ENCODE peak calls at places on chromosomes 3 and 15, in four cellular contexts. K is WTC11, I is GM12878, R is K562. H is an unnamed sample.

GRCh38 chr3:196524527-196524926 is 9.4 kb upstream of the SMCO1 start:
- DNase-seq in K (no peak), I (no peak), R (no peak), H (no peak)

GRCh38 chr15:29560896-29561295 is 261.4 kb downstream of the TJP1 start:
- DNase-seq in K (no peak), I (no peak), R (no peak), H (no peak)

GRCh38 chr3:48693826-48694225 is 8.1 kb upstream of the NCKIPSD start:
- DNase-seq in K (no peak), I (no peak), R (no peak), H (no peak)

GRCh38 chr3:123817413-123817812 is 66.7 kb downstream of the MYLK start:
- DNase-seq in K (no peak), I (no peak), R (no peak), H (no peak)

GRCh38 chr15:94576889-94577533 is 345.6 kb downstream of the MCTP2 start:
- DNase-seq in K (peak; percentile 62), I (no peak), R (peak; percentile 46), H (peak; percentile 10)

GRCh38 chr15:77507911-77508310 is 87.2 kb downstream of the HMG20A start:
- DNase-seq in K (no peak), I (no peak), R (no peak), H (no peak)

GRCh38 chr15:80404057-80404718 is at the start of gene ARNT2:
- DNase-seq in K (peak; percentile 61), I (no peak), R (no peak), H (peak; percentile 91)

GRCh38 chr3:100076544-100077529 is 37.5 kb downstream of the FILIP1L start:
- DNase-seq in K (no peak), I (no peak), R (no peak), H (no peak)

GRCh38 chr15:39625856-39626255 is 45.0 kb downstream of the THBS1 start:
- DNase-seq in K (no peak), I (no peak), R (no peak), H (no peak)

GRCh38 chr3:24259901-24260512 is 234.6 kb downstream of the THRB start:
- DNase-seq in K (no peak), I (no peak), R (peak; percentile 59), H (no peak)

GRCh38 chr15:51096976-51097375 is 2.3 kb upstream of the TNFAIP8L3 start:
- DNase-seq in K (no peak), I (no peak), R (no peak), H (no peak)

GRCh38 chr15:74454764-74455500 is 6.0 kb downstream of the UBL7 start:
- DNase-seq in K (no peak), I (no peak), R (no peak), H (no peak)

GRCh38 chr3:125052671-125053303 is 3.0 kb downstream of the HEG1 start:
- DNase-seq in K (no peak), I (no peak), R (no peak), H (no peak)

GRCh38 chr3:138457863-138458735 is 23.7 kb downstream of the ESYT3 start:
- DNase-seq in K (no peak), I (no peak), R (no peak), H (no peak)

GRCh38 chr3:71226565-71227281 is 356.8 kb downstream of the FOXP1 start:
- DNase-seq in K (no peak), I (peak; percentile 28), R (peak; percentile 15), H (no peak)

GRCh38 chr15:48432688-48433087 is 101.5 kb downstream of the DUT start:
- DNase-seq in K (no peak), I (no peak), R (no peak), H (no peak)

GRCh38 chr3:43998841-43999805 is 242.6 kb upstream of the TOPAZ1 start:
- DNase-seq in K (peak; percentile 74), I (no peak), R (no peak), H (peak; percentile 99)

GRCh38 chr3:150613034-150613433 is 9.9 kb downstream of the SELENOT start:
- DNase-seq in K (no peak), I (no peak), R (no peak), H (no peak)

GRCh38 chr3:67897686-67898336 is 243.4 kb upstream of the SUCLG2 start:
- DNase-seq in K (no peak), I (no peak), R (no peak), H (no peak)

GRCh38 chr15:80789836-80790235 is 10.7 kb downstream of the CEMIP start:
- DNase-seq in K (no peak), I (no peak), R (no peak), H (no peak)

GRCh38 chr15:22884344-22884743 is 45.9 kb downstream of the NIPA2 start:
- DNase-seq in K (peak; percentile 41), I (no peak), R (no peak), H (no peak)

GRCh38 chr15:99435138-99435695 is 130.6 kb upstream of the MEF2A start:
- DNase-seq in K (no peak), I (no peak), R (no peak), H (no peak)

GRCh38 chr3:126706631-126707030 is 2.6 kb downstream of the CHCHD6 start:
- DNase-seq in K (no peak), I (no peak), R (no peak), H (no peak)

GRCh38 chr15:66298803-66299251 is 5.5 kb downstream of the DIS3L start:
- DNase-seq in K (no peak), I (no peak), R (no peak), H (peak; percentile 61)

GRCh38 chr3:160180581-160181216 is 44.5 kb upstream of the C3orf80 start:
- DNase-seq in K (no peak), I (no peak), R (no peak), H (peak; percentile 17)

GRCh38 chr3:58059349-58060321 is 51.4 kb downstream of the FLNB start:
- DNase-seq in K (no peak), I (no peak), R (no peak), H (no peak)

GRCh38 chr15:69810441-69811071 is 287.2 kb downstream of the TLE3 start:
- DNase-seq in K (no peak), I (no peak), R (no peak), H (no peak)

GRCh38 chr3:122149228-122149627 is 34.2 kb upstream of the CASR start:
- DNase-seq in K (no peak), I (no peak), R (no peak), H (no peak)

GRCh38 chr3:53202331-53203015 is 41.5 kb downstream of the PRKCD start:
- DNase-seq in K (no peak), I (no peak), R (no peak), H (no peak)

GRCh38 chr3:33006571-33007286 is 55.3 kb downstream of the CCR4 start:
- DNase-seq in K (no peak), I (no peak), R (no peak), H (no peak)

GRCh38 chr3:100041328-100041749 is 73.0 kb downstream of the FILIP1L start:
- DNase-seq in K (no peak), I (no peak), R (no peak), H (no peak)

GRCh38 chr15:50543556-50543955 is 2.9 kb downstream of the USP50 start:
- DNase-seq in K (no peak), I (no peak), R (no peak), H (no peak)

GRCh38 chr3:129596194-129597086 is 10.0 kb downstream of the PLXND1 start:
- DNase-seq in K (no peak), I (no peak), R (peak; percentile 35), H (peak; percentile 64)

GRCh38 chr3:178486903-178487302 is 49.3 kb upstream of the KCNMB2 start:
- DNase-seq in K (no peak), I (no peak), R (no peak), H (no peak)

GRCh38 chr3:54212723-54213122 is 90.4 kb downstream of the CACNA2D3 start:
- DNase-seq in K (no peak), I (no peak), R (no peak), H (no peak)

DNA sequence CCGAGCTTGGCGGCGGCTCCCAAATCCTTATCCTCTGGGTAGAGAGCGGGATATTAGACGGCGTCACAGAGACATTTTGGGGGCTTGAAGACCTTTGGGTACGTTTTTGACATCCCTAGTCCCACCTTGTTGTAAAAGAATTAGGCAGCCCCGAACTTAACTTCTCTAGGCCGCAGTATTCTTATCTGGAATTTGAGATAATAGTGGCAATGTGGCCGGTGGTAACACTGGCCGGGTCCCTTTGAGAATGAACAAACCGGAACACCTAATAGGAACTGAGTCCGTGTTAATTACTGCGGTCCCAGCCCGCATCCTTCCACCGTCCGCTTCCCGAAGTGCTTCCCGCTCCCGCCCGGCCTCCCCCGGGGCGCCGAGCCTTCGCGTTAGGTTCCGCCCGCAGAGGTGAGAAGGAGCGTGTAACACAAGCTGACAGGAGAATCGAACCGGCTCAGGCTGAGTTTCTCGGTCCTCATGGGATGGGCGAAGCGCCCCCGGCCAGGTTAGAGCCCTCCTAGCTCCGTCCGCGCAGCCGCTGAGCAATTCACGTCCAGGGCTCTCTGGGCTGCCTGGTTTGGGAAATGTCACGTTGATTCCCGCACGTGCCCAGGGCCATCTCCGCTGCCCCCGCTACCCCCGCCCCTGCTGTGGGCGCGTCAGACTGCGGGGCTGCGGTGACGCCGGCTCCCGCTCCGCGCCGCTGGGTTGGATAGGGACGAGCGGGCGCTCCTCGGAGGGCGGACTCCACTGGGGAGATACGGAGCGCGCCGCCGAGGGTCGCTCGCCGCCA is 826 bp downstream of the CLDN11 start:
- DNase-seq in K (peak; percentile 64), I (no peak), R (no peak), H (peak; percentile 32)
- TF ChIP-seq USF1 in K (peak; percentile 49), I (no peak), R (no peak), H (no peak)

DNA sequence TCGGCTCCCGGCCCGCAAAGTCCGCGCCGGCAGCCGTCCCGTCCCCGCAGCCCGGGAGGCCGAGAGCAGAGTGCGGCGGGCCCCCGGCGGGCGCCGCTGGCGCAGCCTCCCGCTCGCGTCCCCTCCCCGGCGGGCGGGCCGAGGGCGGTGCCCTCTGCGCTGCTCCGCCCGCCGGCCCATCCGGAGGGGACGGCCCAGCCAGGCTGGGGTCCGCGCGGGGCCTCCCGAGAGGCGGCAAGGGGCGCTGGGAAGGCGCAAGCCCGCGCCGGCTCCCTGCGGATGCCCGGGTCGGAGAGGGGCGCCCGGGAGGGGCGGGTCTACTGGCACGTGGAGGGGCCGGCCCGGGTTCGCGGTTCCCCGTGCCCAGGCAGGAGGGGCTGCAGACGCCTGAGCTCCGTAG is at the start of the genes CLCN2 and POLR2H:
- DNase-seq in K (peak; percentile 70), I (no peak), R (peak; percentile 82), H (peak; percentile 89)
- TF ChIP-seq USF1 in K (no peak), I (no peak), R (no peak), H (no peak)

GRCh38 chr3:195100903-195101591 is 169.9 kb downstream of the XXYLT1 start:
- DNase-seq in K (no peak), I (no peak), R (no peak), H (peak; percentile 76)
- TF ChIP-seq USF1 in K (no peak), I (peak; percentile 72), R (no peak), H (peak; percentile 56)

GRCh38 chr3:56720836-56721235 is 37.8 kb upstream of the TASOR start:
- DNase-seq in K (no peak), I (no peak), R (no peak), H (no peak)

GRCh38 chr3:56724580-56725142 is 41.6 kb upstream of the TASOR start:
- DNase-seq in K (no peak), I (no peak), R (no peak), H (no peak)

DNA sequence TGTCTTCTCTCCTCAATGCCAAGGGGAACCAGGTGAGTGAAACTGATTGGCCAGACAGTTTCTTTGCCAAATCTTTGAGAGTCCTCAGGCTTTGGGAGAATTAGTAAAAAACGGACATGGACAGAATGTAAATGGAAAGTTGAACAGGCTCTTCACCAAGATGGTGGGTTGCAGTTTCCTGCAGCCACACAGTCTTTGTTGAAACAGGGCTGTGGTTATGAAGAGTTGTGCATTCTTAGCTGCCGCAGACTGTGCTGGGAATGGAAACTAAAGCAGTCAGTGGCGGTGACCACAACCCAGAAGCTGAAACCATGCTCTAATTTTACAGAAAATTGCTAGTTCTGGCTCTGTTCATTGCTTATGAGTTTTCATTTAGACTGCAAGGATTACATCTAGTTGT is 42.1 kb upstream of the TASOR start:
- DNase-seq in K (no peak), I (peak; percentile 87), R (no peak), H (no peak)
- TF ChIP-seq USF1 in K (no peak), I (no peak), R (no peak), H (no peak)